ENCODE peak calls at places on chromosomes 3 and 15, in four cellular contexts. One of them, this sample, is unnamed.

GRCh38 chr3:135097276-135097946 is 302.4 kb downstream of the EPHB1 start:
- DNase-seq in HepG2: no peak
- DNase-seq in A549: no peak
- DNase-seq in GM12878: no peak
- DNase-seq in this sample: no peak

GRCh38 chr3:187101184-187102072 is 37.9 kb downstream of the RPL39L start:
- DNase-seq in HepG2: peak; percentile 43
- DNase-seq in A549: peak; percentile 22
- DNase-seq in GM12878: no peak
- DNase-seq in this sample: peak; percentile 46

GRCh38 chr15:76073554-76073953 is 13.8 kb downstream of the TMEM266 start:
- DNase-seq in HepG2: no peak
- DNase-seq in A549: no peak
- DNase-seq in GM12878: no peak
- DNase-seq in this sample: no peak

GRCh38 chr3:109532257-109533216 is 195.2 kb upstream of the DPPA4 start:
- DNase-seq in HepG2: peak; percentile 35
- DNase-seq in A549: peak; percentile 81
- DNase-seq in GM12878: no peak
- DNase-seq in this sample: no peak

GRCh38 chr3:177300039-177300833 is 103.0 kb upstream of the TBL1XR1 start:
- DNase-seq in HepG2: peak; percentile 49
- DNase-seq in A549: peak; percentile 92
- DNase-seq in GM12878: peak; percentile 40
- DNase-seq in this sample: no peak

GRCh38 chr15:85752591-85752990 is 42.1 kb downstream of the KLHL25 start:
- DNase-seq in HepG2: no peak
- DNase-seq in A549: no peak
- DNase-seq in GM12878: no peak
- DNase-seq in this sample: no peak

GRCh38 chr3:108489776-108490175 is 20.6 kb downstream of the MYH15 start:
- DNase-seq in HepG2: peak; percentile 39
- DNase-seq in A549: peak; percentile 52
- DNase-seq in GM12878: peak; percentile 31
- DNase-seq in this sample: peak; percentile 43

GRCh38 chr3:140117111-140117526 is 182.1 kb downstream of the CLSTN2 start:
- DNase-seq in HepG2: no peak
- DNase-seq in A549: no peak
- DNase-seq in GM12878: no peak
- DNase-seq in this sample: no peak

GRCh38 chr3:110456001-110456400 is 615.6 kb upstream of the NECTIN3 start:
- DNase-seq in HepG2: no peak
- DNase-seq in A549: no peak
- DNase-seq in GM12878: no peak
- DNase-seq in this sample: no peak

GRCh38 chr3:18100126-18100525 is 325.0 kb downstream of the SATB1 start:
- DNase-seq in HepG2: no peak
- DNase-seq in A549: no peak
- DNase-seq in GM12878: no peak
- DNase-seq in this sample: no peak

GRCh38 chr3:38511546-38511945 is 15.4 kb downstream of the EXOG start:
- DNase-seq in HepG2: no peak
- DNase-seq in A549: no peak
- DNase-seq in GM12878: no peak
- DNase-seq in this sample: no peak

GRCh38 chr3:136545664-136546266 is 206.4 kb downstream of the STAG1 start:
- DNase-seq in HepG2: no peak
- DNase-seq in A549: peak; percentile 3
- DNase-seq in GM12878: no peak
- DNase-seq in this sample: no peak
- TF ChIP-seq HDAC2 in HepG2: no peak
- TF ChIP-seq HDAC2 in A549: no peak
- TF ChIP-seq HDAC2 in GM12878: no peak
- TF ChIP-seq HDAC2 in this sample: no peak

GRCh38 chr15:29668120-29668602 is 154.1 kb downstream of the TJP1 start:
- DNase-seq in HepG2: peak; percentile 89
- DNase-seq in A549: peak; percentile 97
- DNase-seq in GM12878: peak; percentile 2
- DNase-seq in this sample: peak; percentile 84
- TF ChIP-seq SMC3 in HepG2: peak; percentile 94
- TF ChIP-seq SMC3 in A549: peak; percentile 99
- TF ChIP-seq SMC3 in GM12878: peak; percentile 22
- TF ChIP-seq SMC3 in this sample: peak; percentile 69

DNA sequence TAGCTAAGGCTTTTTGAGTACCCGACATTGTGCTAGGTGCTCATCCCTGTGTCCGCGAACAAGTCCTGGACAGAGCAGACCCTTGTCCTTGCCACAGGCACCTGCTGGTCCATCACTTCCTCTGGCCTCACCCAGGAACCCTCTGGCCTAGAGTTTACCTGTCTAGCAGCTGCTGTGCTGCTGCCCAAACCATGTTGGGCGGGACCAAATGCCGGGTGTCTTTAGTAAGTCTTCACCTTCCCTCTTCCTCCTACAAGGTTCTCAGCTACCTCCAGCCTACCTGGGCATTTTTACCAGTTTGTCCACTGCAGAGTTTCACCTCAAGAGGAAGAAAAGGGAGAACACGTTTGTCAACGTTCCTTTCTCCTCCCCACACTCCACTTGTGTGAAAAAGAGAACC is 80.5 kb upstream of the GCNT3 start:
- DNase-seq in HepG2: no peak
- DNase-seq in A549: no peak
- DNase-seq in GM12878: no peak
- DNase-seq in this sample: no peak
- TF ChIP-seq HDAC2 in HepG2: no peak
- TF ChIP-seq HDAC2 in A549: no peak
- TF ChIP-seq HDAC2 in GM12878: no peak
- TF ChIP-seq HDAC2 in this sample: no peak

DNA sequence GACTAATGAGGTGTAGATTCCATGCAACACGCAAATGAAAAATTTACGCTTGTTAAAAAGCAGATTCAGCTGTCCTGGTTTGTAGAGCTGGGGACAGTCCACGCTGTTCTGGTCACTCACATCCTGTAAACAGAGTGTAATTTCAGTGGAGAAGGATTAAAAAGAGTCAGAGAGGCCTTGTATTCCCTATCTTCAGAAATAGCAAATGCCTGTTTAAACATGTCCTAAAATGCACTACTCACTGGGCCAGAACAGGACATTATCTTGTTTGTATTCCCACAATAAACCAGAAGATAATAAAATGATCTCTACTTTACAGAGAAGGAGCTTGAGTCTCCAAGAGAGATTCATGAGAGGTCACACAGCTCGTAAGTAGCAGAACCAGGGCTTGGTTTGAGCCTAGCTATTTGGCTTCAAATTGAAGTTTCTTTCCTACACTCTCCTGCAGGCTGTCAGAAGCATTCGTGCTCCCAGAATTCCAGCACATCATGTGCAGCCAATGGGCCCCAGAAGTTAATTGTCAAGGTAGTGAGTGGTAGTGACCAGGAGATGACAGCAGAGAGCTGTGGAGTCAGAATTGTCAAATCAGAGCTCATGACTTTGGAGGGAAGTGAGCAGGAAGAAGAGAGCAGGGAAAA is 242.5 kb downstream of the ATP8B4 start:
- DNase-seq in HepG2: no peak
- DNase-seq in A549: peak; percentile 37
- DNase-seq in GM12878: no peak
- DNase-seq in this sample: no peak
- TF ChIP-seq SMC3 in HepG2: peak; percentile 29
- TF ChIP-seq SMC3 in A549: peak; percentile 17
- TF ChIP-seq SMC3 in GM12878: peak; percentile 31
- TF ChIP-seq SMC3 in this sample: no peak